ENCODE peak calls at places on chromosome 19, in four cellular contexts. U is right lobe of liver, K is pancreas, Z is body of pancreas. Y is an unnamed sample.

GRCh38 chr19:49677232-49677881 is at the start of gene PRMT1:
- DNase-seq in U (no peak), Z (no peak), K (peak; percentile 61), Y (peak; percentile 45)

GRCh38 chr19:10238172-10238783 is 7.1 kb upstream of the S1PR2 start:
- DNase-seq in U (peak; percentile 62), K (no peak), Z (peak; percentile 47), Y (peak; percentile 72)

GRCh38 chr19:45976180-45976579 is 2.5 kb upstream of the NOVA2 start:
- DNase-seq in U (no peak), Z (no peak), K (no peak), Y (no peak)

GRCh38 chr19:5967994-5968430 is 9.9 kb downstream of the RANBP3 start:
- DNase-seq in K (no peak), U (no peak), Z (peak; percentile 73), Y (peak; percentile 85)

GRCh38 chr19:1864480-1865171 is 1.2 kb upstream of the KLF16 start:
- DNase-seq in Z (peak; percentile 69), K (peak; percentile 62), U (peak; percentile 85), Y (peak; percentile 59)

GRCh38 chr19:52494518-52494917 is 33.0 kb upstream of the ZNF808 start:
- DNase-seq in K (no peak), U (no peak), Z (no peak), Y (no peak)

GRCh38 chr19:19550454-19550842 is 12.4 kb downstream of the CILP2 start:
- DNase-seq in Z (no peak), K (no peak), U (no peak), Y (no peak)

GRCh38 chr19:40549007-40549708 is 27.5 kb upstream of the SHKBP1 start:
- DNase-seq in K (peak; percentile 39), U (no peak), Z (peak; percentile 60), Y (peak; percentile 69)

GRCh38 chr19:7505682-7506384 is 10.1 kb upstream of the ZNF358 start:
- DNase-seq in K (no peak), Z (no peak), U (peak; percentile 58), Y (no peak)

GRCh38 chr19:18408053-18408476 is 10.6 kb upstream of the LRRC25 start:
- DNase-seq in U (no peak), Z (peak; percentile 52), K (no peak), Y (no peak)
- TF ChIP-seq CTCF in U (peak; percentile 42), Z (peak; percentile 66), K (peak; percentile 31), Y (peak; percentile 20)

GRCh38 chr19:53977429-53977990 is 13.9 kb upstream of the CACNG6 start:
- DNase-seq in K (peak; percentile 70), Z (peak; percentile 75), U (no peak), Y (peak; percentile 68)
- H3K4me3 ChIP-seq in K (no peak overlapping the region), Z (no peak overlapping the region), U (peak overlapping the region; percentile 19), Y (no peak overlapping the region)

GRCh38 chr19:8510589-8511115 is 3.3 kb downstream of the ZNF414 start:
- DNase-seq in Z (no peak), U (no peak), K (no peak), Y (no peak)

GRCh38 chr19:8512115-8512967 is 1.6 kb downstream of the ZNF414 start:
- DNase-seq in U (no peak), K (no peak), Z (no peak), Y (peak; percentile 60)

GRCh38 chr19:8513687-8514504 is at the start of gene ZNF414:
- DNase-seq in Z (peak; percentile 98), K (peak; percentile 93), U (peak; percentile 97), Y (peak; percentile 94)

GRCh38 chr19:8512991-8513686 is 828 bp downstream of the ZNF414 start:
- DNase-seq in Z (no peak), K (no peak), U (no peak), Y (no peak)

GRCh38 chr19:8511573-8512101 is 2.3 kb downstream of the ZNF414 start:
- DNase-seq in K (no peak), Z (no peak), U (no peak), Y (peak; percentile 47)
- TF ChIP-seq CTCF in K (no peak), Z (no peak), U (no peak), Y (no peak)

GRCh38 chr19:48186541-48186991 is 16.1 kb downstream of the ZSWIM9 start:
- DNase-seq in U (no peak), K (no peak), Z (no peak), Y (no peak)
- H3K4me3 ChIP-seq in U (no peak overlapping the region), K (no peak overlapping the region), Z (no peak overlapping the region), Y (no peak overlapping the region)

GRCh38 chr19:32138416-32138815 is 207.0 kb upstream of the ZNF507 start:
- DNase-seq in K (no peak), Z (no peak), U (no peak), Y (no peak)
- TF ChIP-seq CTCF in K (no peak), Z (no peak), U (no peak), Y (no peak)

DNA sequence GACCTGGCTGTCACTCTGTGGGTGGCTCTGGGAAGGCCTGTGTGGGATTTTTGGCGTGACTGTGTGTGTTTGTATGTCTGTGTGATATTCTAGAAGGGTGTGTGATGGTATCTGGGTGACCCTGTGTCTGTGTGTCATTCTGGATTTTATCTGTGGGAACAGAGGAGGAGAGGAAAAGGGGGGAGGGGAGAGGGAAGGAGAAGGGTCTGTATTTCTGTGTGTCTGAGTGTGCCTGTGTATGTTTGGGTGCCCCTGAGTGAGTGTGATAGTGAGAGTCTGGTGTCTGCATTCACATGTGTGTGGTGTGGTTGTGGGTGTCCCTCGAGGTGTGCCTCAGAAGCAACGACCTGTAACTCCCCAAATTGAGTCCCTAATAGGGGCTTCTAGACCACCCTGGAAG is 8.1 kb upstream of the NFIX start:
- DNase-seq in Z (no peak), U (no peak), K (no peak), Y (no peak)
- H3K4me3 ChIP-seq in Z (no peak overlapping the region), U (no peak overlapping the region), K (no peak overlapping the region), Y (no peak overlapping the region)

GRCh38 chr19:30664358-30665058 is 292.3 kb downstream of the ZNF536 start:
- DNase-seq in U (peak; percentile 88), K (peak; percentile 92), Z (peak; percentile 94), Y (peak; percentile 15)
- TF ChIP-seq CTCF in U (peak; percentile 49), K (peak; percentile 44), Z (peak; percentile 82), Y (no peak)

GRCh38 chr19:33300016-33300981 is 2.0 kb downstream of the CEBPA start:
- DNase-seq in Z (no peak), U (peak; percentile 72), K (no peak), Y (peak; percentile 33)

GRCh38 chr19:33298146-33298911 is 4.0 kb downstream of the CEBPA start:
- DNase-seq in U (peak; percentile 91), Z (no peak), K (no peak), Y (peak; percentile 94)

GRCh38 chr19:33301011-33301899 is 1.1 kb downstream of the CEBPA start:
- DNase-seq in U (peak; percentile 66), K (no peak), Z (peak; percentile 45), Y (no peak)

GRCh38 chr19:33297401-33298145 is 4.8 kb downstream of the CEBPA start:
- DNase-seq in K (no peak), U (peak; percentile 52), Z (no peak), Y (no peak)

GRCh38 chr19:33299061-33299665 is 3.2 kb downstream of the CEBPA start:
- DNase-seq in K (no peak), Z (no peak), U (peak; percentile 59), Y (no peak)
- H3K4me3 ChIP-seq in K (no peak overlapping the region), Z (no peak overlapping the region), U (peak overlapping the region; percentile 93), Y (peak overlapping the region; percentile 68)

GRCh38 chr19:38044267-38045111 is 137.5 kb downstream of the SIPA1L3 start:
- DNase-seq in Z (no peak), U (no peak), K (no peak), Y (peak; percentile 27)
- TF ChIP-seq CTCF in Z (no peak), U (no peak), K (no peak), Y (no peak)

Y was measured in epithelial cell of esophagus.